ENCODE peak calls at places on chromosome 1, in four cellular contexts. O is Right ventricle myocardium inferior, K is psoas muscle, Q is ELR. F is an unnamed sample.

GRCh38 chr1:156104065-156104810 is 10.3 kb upstream of the LMNA start:
- DNase-seq in Q (peak; percentile 70), K (peak; percentile 80), O (peak; percentile 88), F (peak; percentile 94)

GRCh38 chr1:30001011-30001410 is 722.4 kb downstream of the MATN1 start:
- DNase-seq in O (no peak), Q (no peak), K (no peak), F (no peak)

GRCh38 chr1:92483442-92484170 is 3.1 kb downstream of the GFI1 start:
- DNase-seq in Q (peak; percentile 17), O (peak; percentile 77), K (no peak), F (no peak)

GRCh38 chr1:50582346-50582745 is 159.1 kb upstream of the DMRTA2 start:
- DNase-seq in Q (no peak), O (no peak), K (no peak), F (no peak)

GRCh38 chr1:1349256-1350012 is at the start of gene DVL1:
- DNase-seq in K (peak; percentile 88), Q (peak; percentile 75), O (peak; percentile 87), F (peak; percentile 56)

GRCh38 chr1:81920245-81920740 is 119.6 kb downstream of the ADGRL2 start:
- DNase-seq in Q (peak; percentile 1), O (peak; percentile 37), K (peak; percentile 56), F (peak; percentile 15)

GRCh38 chr1:209526137-209526536 is 57.4 kb upstream of the CAMK1G start:
- DNase-seq in O (no peak), K (no peak), Q (no peak), F (no peak)

GRCh38 chr1:33429846-33430750 is 797 bp downstream of the PHC2 start:
- DNase-seq in Q (peak; percentile 46), K (peak; percentile 72), O (no peak), F (no peak)

GRCh38 chr1:207071426-207071825 is 17.2 kb upstream of the C4BPB start:
- DNase-seq in Q (no peak), K (no peak), O (no peak), F (no peak)

GRCh38 chr1:179127163-179127895 is 45.5 kb downstream of the TOR3A start:
- DNase-seq in K (no peak), Q (peak; percentile 67), O (no peak), F (peak; percentile 73)

GRCh38 chr1:27571439-27572018 is 32.4 kb downstream of the AHDC1 start:
- DNase-seq in O (peak; percentile 41), K (no peak), Q (no peak), F (no peak)

GRCh38 chr1:244239261-244239770 is 188.2 kb downstream of the ZBTB18 start:
- DNase-seq in Q (no peak), O (no peak), K (no peak), F (no peak)

GRCh38 chr1:15749399-15750291 is 7.3 kb downstream of the TMEM82 start:
- DNase-seq in K (no peak), Q (peak; percentile 55), O (no peak), F (peak; percentile 85)

GRCh38 chr1:52343982-52344381 is 22.0 kb downstream of the CC2D1B start:
- DNase-seq in K (no peak), Q (no peak), O (no peak), F (no peak)

F was measured in RPMI7951.